ENCODE peak calls at places on chromosome 16, in six cellular contexts. I is fibroblast of lung, A is A549, F is GM12864, N is neural progenitor cell, D is HCT116. Q is an unnamed sample.

GRCh38 chr16:20866161-20866772 is 33.9 kb downstream of the DCUN1D3 start:
- DNase-seq in I (peak), A (peak), F (no peak), N (peak), D (peak), Q (peak)

GRCh38 chr16:69126221-69126620 is 6.2 kb downstream of the CHTF8 start:
- DNase-seq in I (no peak), A (no peak), F (no peak), N (no peak), D (no peak), Q (no peak)

GRCh38 chr16:35298460-35299243 is 1839.2 kb downstream of the TP53TG3F start:
- DNase-seq in I (no peak), A (no peak), F (no peak), N (no peak), D (no peak), Q (no peak)

GRCh38 chr16:81841709-81842108 is 62.6 kb downstream of the PLCG2 start:
- DNase-seq in I (no peak), A (no peak), F (no peak), N (no peak), D (no peak), Q (no peak)

GRCh38 chr16:4690946-4691665 is 2.3 kb upstream of the NUDT16L1 start:
- DNase-seq in I (no peak), A (no peak), F (no peak), N (no peak), D (no peak), Q (no peak)

GRCh38 chr16:81758376-81758775 is 20.7 kb upstream of the PLCG2 start:
- DNase-seq in I (peak), A (peak), F (no peak), N (no peak), D (peak), Q (no peak)

GRCh38 chr16:75379911-75380847 is 53.1 kb downstream of the CFDP1 start:
- DNase-seq in I (no peak), A (no peak), F (peak), N (no peak), D (no peak), Q (no peak)

GRCh38 chr16:89431158-89431584 is 59.2 kb downstream of the ANKRD11 start:
- DNase-seq in I (peak), A (peak), F (no peak), N (no peak), D (no peak), Q (peak)

GRCh38 chr16:28610595-28611270 is 889 bp upstream of the SULT1A1 start:
- DNase-seq in I (no peak), A (no peak), F (no peak), N (no peak), D (no peak), Q (no peak)

GRCh38 chr16:9308300-9309209 is 217.1 kb downstream of the HAPSTR1 start:
- DNase-seq in I (no peak), A (no peak), F (no peak), N (no peak), D (no peak), Q (no peak)

GRCh38 chr16:12673466-12673865 is 130.2 kb downstream of the CPPED1 start:
- DNase-seq in I (no peak), A (no peak), F (no peak), N (no peak), D (no peak), Q (no peak)

GRCh38 chr16:12672986-12673385 is 130.7 kb downstream of the CPPED1 start:
- DNase-seq in I (no peak), A (no peak), F (no peak), N (no peak), D (no peak), Q (no peak)

GRCh38 chr16:12674096-12674495 is 129.6 kb downstream of the CPPED1 start:
- DNase-seq in I (peak), A (peak), F (no peak), N (no peak), D (no peak), Q (peak)

GRCh38 chr16:12675852-12676251 is 127.8 kb downstream of the CPPED1 start:
- DNase-seq in I (peak), A (peak), F (no peak), N (no peak), D (no peak), Q (peak)

GRCh38 chr16:12674524-12674923 is 129.2 kb downstream of the CPPED1 start:
- DNase-seq in I (no peak), A (no peak), F (no peak), N (no peak), D (no peak), Q (no peak)
- H3K4me3 ChIP-seq in I (no peak), A (no peak), F (no peak), N (no peak), D (no peak), Q (no peak)

GRCh38 chr16:84508502-84508901 is 4.0 kb upstream of the MEAK7 start:
- DNase-seq in I (no peak), A (no peak), F (no peak), N (no peak), D (no peak), Q (no peak)

GRCh38 chr16:84511821-84512220 is 7.4 kb upstream of the MEAK7 start:
- DNase-seq in I (no peak), A (no peak), F (no peak), N (no peak), D (no peak), Q (no peak)

GRCh38 chr16:84513111-84514065 is 8.9 kb upstream of the MEAK7 start:
- DNase-seq in I (peak), A (no peak), F (no peak), N (no peak), D (no peak), Q (no peak)

GRCh38 chr16:84509032-84509950 is 4.8 kb upstream of the MEAK7 start:
- DNase-seq in I (no peak), A (no peak), F (no peak), N (no peak), D (no peak), Q (no peak)

GRCh38 chr16:84511180-84511800 is 6.8 kb upstream of the MEAK7 start:
- DNase-seq in I (peak), A (peak), F (peak), N (peak), D (peak), Q (peak)
- TF ChIP-seq CTCF in I (peak), A (peak), F (peak), N (peak), D (no peak), Q (peak)

GRCh38 chr16:1781758-1782407 is 488 bp downstream of the SPSB3 start:
- DNase-seq in I (peak), A (no peak), F (no peak), N (peak), D (no peak), Q (no peak)
- H3K4me3 ChIP-seq in I (peak), A (peak), F (peak), N (peak), D (peak), Q (peak)

DNA sequence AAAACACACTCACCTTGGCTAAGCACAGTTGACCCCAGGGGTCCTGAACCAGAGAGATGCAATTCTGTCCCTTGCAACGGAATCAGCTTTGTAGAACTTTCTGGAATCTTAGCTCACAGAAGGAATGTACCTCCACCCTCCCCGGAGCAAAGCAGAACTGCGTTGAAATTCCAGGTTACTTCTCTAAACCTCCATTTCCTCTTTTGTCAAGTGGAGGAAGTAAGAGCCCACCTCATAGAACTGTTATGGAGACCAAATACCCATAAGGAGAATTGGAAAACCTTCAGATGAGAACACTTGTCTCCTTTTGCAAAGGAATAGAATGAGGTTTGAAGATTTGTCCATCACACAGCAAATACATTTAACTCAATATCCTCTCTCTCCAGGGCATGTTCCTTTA is 86.6 kb upstream of the RBBP6 start:
- DNase-seq in I (no peak), A (no peak), F (no peak), N (no peak), D (no peak), Q (no peak)
- TF ChIP-seq CTCF in I (no peak), A (no peak), F (no peak), N (no peak), D (no peak), Q (no peak)

GRCh38 chr16:27243725-27244362 is 24.7 kb downstream of the NSMCE1 start:
- DNase-seq in I (no peak), A (no peak), F (no peak), N (no peak), D (no peak), Q (no peak)

GRCh38 chr16:27246439-27246838 is 22.1 kb downstream of the NSMCE1 start:
- DNase-seq in I (no peak), A (no peak), F (no peak), N (no peak), D (no peak), Q (no peak)

GRCh38 chr16:27248036-27248435 is 20.5 kb downstream of the NSMCE1 start:
- DNase-seq in I (no peak), A (no peak), F (no peak), N (no peak), D (no peak), Q (peak)

GRCh38 chr16:27244363-27244755 is 24.2 kb downstream of the NSMCE1 start:
- DNase-seq in I (no peak), A (no peak), F (no peak), N (no peak), D (no peak), Q (no peak)

DNA sequence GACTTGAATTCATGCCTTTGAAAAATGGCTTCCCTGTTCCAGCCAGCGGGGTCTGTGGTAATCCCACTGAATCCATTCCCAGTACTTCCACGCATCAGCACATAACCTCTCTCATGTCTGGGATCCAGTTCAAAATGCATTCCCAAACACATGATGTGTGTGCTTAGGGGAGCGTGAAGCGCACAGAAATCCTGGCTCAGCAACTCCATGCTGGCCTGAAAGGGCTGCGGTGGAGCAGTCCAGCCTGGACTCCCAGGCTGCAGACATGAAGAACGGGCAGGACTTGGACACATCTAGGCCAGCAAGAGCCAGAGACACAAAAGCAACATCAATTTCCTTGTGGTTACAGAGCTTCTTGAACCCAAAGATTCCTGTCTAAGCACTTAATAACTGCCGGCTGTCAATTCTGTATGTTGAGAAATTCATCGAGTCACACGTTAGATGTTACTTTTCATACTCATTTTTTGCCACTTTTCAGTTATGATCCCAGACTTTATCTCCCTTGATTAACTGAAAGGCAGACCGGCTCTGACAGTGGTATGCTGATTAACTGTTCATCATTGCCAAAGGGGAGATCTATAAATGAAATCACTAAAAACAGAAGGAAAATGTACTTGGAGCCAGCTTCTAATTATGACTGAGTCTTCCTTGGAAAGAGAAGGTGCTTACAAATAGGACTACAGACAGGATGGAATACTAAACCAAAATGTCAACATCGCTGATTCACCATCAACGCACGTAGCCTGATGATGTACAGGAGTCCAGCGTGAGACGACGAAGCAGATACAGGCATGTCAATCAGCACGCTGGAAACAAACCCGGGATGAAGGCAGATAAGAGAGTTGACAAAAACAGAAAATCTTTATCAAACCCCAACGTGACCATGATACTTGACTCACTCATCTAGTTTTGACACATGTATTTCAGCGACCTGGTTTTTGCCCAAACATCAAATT is 23.0 kb downstream of the NSMCE1 start:
- DNase-seq in I (peak), A (peak), F (no peak), N (no peak), D (no peak), Q (peak)
- H3K4me3 ChIP-seq in I (no peak), A (no peak), F (no peak), N (no peak), D (no peak), Q (no peak)

DNA sequence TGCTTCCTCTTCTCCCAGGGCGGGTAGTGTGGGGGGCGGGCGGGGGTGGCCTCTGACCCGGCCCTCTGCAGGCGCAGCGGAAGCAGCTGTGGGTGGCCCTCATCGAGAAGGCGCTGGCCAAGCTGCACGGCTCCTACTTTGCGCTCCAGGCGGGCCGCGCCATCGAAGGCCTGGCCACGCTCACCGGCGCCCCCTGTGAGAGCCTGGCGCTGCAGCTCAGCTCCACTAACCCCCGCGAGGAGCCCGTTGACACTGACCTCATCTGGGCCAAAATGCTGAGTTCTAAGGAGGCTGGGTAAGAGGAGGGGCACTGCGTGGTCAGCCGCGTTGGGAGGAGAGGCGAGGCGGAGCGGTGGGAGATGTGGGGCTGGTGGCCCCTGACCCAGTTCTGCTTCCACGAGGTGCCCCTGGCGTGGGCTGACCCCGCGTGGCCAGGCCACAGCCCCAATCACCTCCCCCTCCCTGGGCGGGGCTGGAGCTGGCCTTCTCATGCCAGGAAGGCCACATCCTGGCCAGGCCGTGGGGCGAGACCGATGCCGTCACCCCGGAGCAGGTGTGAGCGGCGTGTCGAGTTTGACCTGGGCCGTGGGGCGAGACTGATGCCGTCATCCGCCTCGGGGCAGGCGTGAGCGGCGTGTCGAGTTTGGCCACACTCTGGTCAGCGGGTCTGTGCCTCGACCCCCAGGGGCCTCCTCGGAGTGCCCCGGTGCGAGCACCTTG is 10.5 kb upstream of the PRR35 start:
- DNase-seq in I (no peak), A (no peak), F (no peak), N (peak), D (no peak), Q (no peak)
- TF ChIP-seq CTCF in I (no peak), A (no peak), F (peak), N (peak), D (no peak), Q (no peak)

GRCh38 chr16:27400751-27401620 is 988 bp upstream of the IL21R start:
- DNase-seq in I (peak), A (no peak), F (no peak), N (no peak), D (no peak), Q (peak)
- H3K4me3 ChIP-seq in I (no peak), A (no peak), F (peak), N (no peak), D (no peak), Q (no peak)

GRCh38 chr16:54467398-54467797 is 180.8 kb upstream of the IRX3 start:
- DNase-seq in I (no peak), A (no peak), F (no peak), N (no peak), D (no peak), Q (no peak)
- TF ChIP-seq CTCF in I (no peak), A (no peak), F (no peak), N (no peak), D (no peak), Q (no peak)

Q was measured in fibroblast of the aortic adventitia.